ENCODE peak calls at places on chromosome 2, in four cellular contexts. One of them, this sample, is unnamed.

GRCh38 chr2:33033524-33034150 is 86.9 kb downstream of the LTBP1 start:
- DNase-seq in A549: peak
- DNase-seq in adrenal gland: no peak
- DNase-seq in ovary: no peak
- DNase-seq in this sample: no peak

GRCh38 chr2:109468893-109469292 is 144.9 kb downstream of the SEPTIN10 start:
- DNase-seq in A549: no peak
- DNase-seq in adrenal gland: no peak
- DNase-seq in ovary: no peak
- DNase-seq in this sample: no peak

GRCh38 chr2:18492721-18493120 is 67.7 kb downstream of the RDH14 start:
- DNase-seq in ovary: no peak
- DNase-seq in adrenal gland: no peak
- DNase-seq in A549: no peak
- DNase-seq in this sample: no peak

GRCh38 chr2:217789736-217790181 is 213.0 kb downstream of the TNS1 start:
- DNase-seq in adrenal gland: no peak
- DNase-seq in A549: no peak
- DNase-seq in ovary: no peak
- DNase-seq in this sample: peak

GRCh38 chr2:105888625-105889024 is 143.9 kb downstream of the NCK2 start:
- DNase-seq in ovary: no peak
- DNase-seq in A549: peak
- DNase-seq in adrenal gland: no peak
- DNase-seq in this sample: no peak

GRCh38 chr2:129139380-129139779 is 820.7 kb upstream of the HS6ST1 start:
- DNase-seq in ovary: no peak
- DNase-seq in A549: no peak
- DNase-seq in adrenal gland: no peak
- DNase-seq in this sample: no peak

GRCh38 chr2:52365946-52366345 is 1334.0 kb upstream of the NRXN1 start:
- DNase-seq in A549: no peak
- DNase-seq in adrenal gland: no peak
- DNase-seq in ovary: no peak
- DNase-seq in this sample: no peak

GRCh38 chr2:176562359-176563043 is 293.3 kb downstream of the MTX2 start:
- DNase-seq in adrenal gland: no peak
- DNase-seq in A549: peak
- DNase-seq in ovary: no peak
- DNase-seq in this sample: no peak

GRCh38 chr2:240060977-240061591 is 7.8 kb upstream of the OR6B3 start:
- DNase-seq in A549: peak
- DNase-seq in ovary: no peak
- DNase-seq in adrenal gland: peak
- DNase-seq in this sample: no peak

GRCh38 chr2:20514596-20515269 is 67.9 kb downstream of the RHOB start:
- DNase-seq in A549: peak
- DNase-seq in ovary: no peak
- DNase-seq in adrenal gland: no peak
- DNase-seq in this sample: no peak

GRCh38 chr2:239826376-239826775 is 198.8 kb downstream of the NDUFA10 start:
- DNase-seq in A549: no peak
- DNase-seq in adrenal gland: no peak
- DNase-seq in ovary: no peak
- DNase-seq in this sample: no peak

GRCh38 chr2:128263902-128264331 is 54.8 kb downstream of the HS6ST1 start:
- DNase-seq in ovary: no peak
- DNase-seq in adrenal gland: no peak
- DNase-seq in A549: no peak
- DNase-seq in this sample: peak

GRCh38 chr2:64234150-64234549 is 89.9 kb upstream of the PELI1 start:
- DNase-seq in A549: no peak
- DNase-seq in adrenal gland: no peak
- DNase-seq in ovary: no peak
- DNase-seq in this sample: no peak

GRCh38 chr2:6957910-6958615 is 40.9 kb downstream of the RNF144A start:
- DNase-seq in A549: no peak
- DNase-seq in adrenal gland: peak
- DNase-seq in ovary: no peak
- DNase-seq in this sample: peak
- TF ChIP-seq POLR2A in A549: no peak
- TF ChIP-seq POLR2A in adrenal gland: no peak
- TF ChIP-seq POLR2A in ovary: no peak
- TF ChIP-seq POLR2A in this sample: no peak

DNA sequence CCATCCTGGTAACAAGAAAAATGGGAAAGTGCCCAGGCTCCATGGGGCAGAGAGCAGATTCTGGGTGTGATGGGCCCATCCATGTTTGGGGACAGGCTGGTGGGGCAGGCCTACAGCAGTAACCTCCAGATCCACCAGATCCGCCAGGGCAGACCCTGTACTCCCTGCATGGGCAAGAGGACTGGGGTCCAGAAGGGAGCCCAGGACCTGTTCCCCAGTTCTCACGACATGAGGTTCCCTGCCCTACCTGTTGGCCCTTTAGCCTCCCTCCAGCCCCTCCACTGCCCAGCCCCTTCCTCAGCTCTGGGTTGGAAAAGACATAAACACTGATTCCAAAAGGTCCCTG is 38.7 kb downstream of the EMX1 start:
- DNase-seq in ovary: no peak
- DNase-seq in A549: no peak
- DNase-seq in adrenal gland: no peak
- DNase-seq in this sample: no peak
- H3K4me3 ChIP-seq in ovary: no peak
- H3K4me3 ChIP-seq in A549: no peak
- H3K4me3 ChIP-seq in adrenal gland: no peak
- H3K4me3 ChIP-seq in this sample: no peak

DNA sequence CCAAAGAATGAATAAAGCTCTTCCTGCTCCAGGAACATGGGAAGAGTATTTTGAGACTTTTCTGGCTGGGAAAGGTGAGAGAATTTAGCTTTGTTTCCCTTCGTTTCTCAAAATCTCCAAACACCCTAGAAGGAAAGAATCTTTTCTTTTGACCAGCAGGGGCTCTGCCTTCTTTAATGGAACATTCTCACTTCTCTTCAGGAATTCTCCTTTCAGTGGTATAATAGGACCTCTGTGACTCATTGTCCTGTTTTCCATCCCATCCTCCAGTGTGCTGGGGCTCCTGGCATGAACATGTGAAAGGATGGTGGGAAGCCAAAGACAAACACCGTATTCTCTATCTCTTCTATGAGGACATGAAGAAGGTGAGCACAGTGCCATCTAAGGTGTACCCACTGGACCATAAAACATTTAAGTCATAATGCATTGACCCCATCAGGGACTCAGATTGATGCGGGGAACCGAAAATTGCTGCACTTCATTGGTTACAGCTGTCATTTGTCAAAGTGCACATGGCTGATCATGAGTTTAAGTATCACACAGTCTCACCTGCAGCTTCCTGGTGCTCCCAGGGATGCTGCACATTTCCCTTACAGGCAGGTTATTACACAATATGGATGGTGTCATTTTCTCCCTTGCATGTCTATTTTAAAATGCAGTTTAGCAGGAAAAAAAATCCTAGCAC is 5.5 kb downstream of the SULT1C4 start:
- DNase-seq in ovary: no peak
- DNase-seq in A549: no peak
- DNase-seq in adrenal gland: no peak
- DNase-seq in this sample: no peak
- TF ChIP-seq CTCF in ovary: no peak
- TF ChIP-seq CTCF in A549: no peak
- TF ChIP-seq CTCF in adrenal gland: no peak
- TF ChIP-seq CTCF in this sample: no peak

GRCh38 chr2:236551843-236552542 is 17.6 kb upstream of the ACKR3 start:
- DNase-seq in adrenal gland: no peak
- DNase-seq in ovary: no peak
- DNase-seq in A549: no peak
- DNase-seq in this sample: no peak
- TF ChIP-seq POLR2A in adrenal gland: no peak
- TF ChIP-seq POLR2A in ovary: no peak
- TF ChIP-seq POLR2A in A549: no peak
- TF ChIP-seq POLR2A in this sample: no peak

DNA sequence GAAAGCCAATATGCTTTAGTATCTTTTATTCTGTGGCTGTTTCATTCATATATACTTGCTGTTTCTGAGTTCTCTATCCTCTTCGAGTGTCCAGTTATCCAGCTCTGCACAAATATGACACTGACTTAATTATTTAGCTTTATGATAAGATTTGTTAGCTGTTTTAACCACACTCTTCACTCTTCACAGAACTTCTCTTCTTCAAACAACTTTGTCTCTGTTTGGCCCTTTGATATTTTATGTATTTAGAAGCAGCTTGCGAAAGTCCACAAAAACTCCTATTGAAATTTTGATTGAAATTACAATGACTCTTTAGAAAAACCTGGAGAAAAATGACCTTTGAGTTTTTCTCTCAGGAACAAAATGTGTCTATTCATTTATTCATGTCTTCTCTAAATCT is 407.0 kb downstream of the CPS1 start:
- DNase-seq in adrenal gland: no peak
- DNase-seq in A549: no peak
- DNase-seq in ovary: no peak
- DNase-seq in this sample: no peak
- H3K4me3 ChIP-seq in adrenal gland: no peak
- H3K4me3 ChIP-seq in A549: no peak
- H3K4me3 ChIP-seq in ovary: no peak
- H3K4me3 ChIP-seq in this sample: no peak

GRCh38 chr2:43455735-43456642 is 139.8 kb downstream of the THADA start:
- DNase-seq in ovary: no peak
- DNase-seq in A549: peak
- DNase-seq in adrenal gland: peak
- DNase-seq in this sample: no peak
- TF ChIP-seq CTCF in ovary: no peak
- TF ChIP-seq CTCF in A549: peak
- TF ChIP-seq CTCF in adrenal gland: peak
- TF ChIP-seq CTCF in this sample: no peak